ENCODE peak calls at places on chromosomes 6 and 20, in five cellular contexts. B, S, Z, L and U are unnamed samples.
A peak's percentile ranks its signal among the peaks of the same experiment; 100 is the strongest.

GRCh38 chr6:138387577-138388368 is 10.1 kb downstream of the SMIM28 start:
- DNase-seq in Z (no peak), B (no peak), L (no peak), S (no peak), U (peak; percentile 76)

GRCh38 chr6:133764011-133764812 is 124.7 kb upstream of the TCF21 start:
- DNase-seq in S (peak; percentile 79), L (no peak), Z (no peak), B (no peak), U (no peak)

GRCh38 chr20:9590189-9590588 is 75.8 kb downstream of the LAMP5 start:
- DNase-seq in S (peak; percentile 77), Z (no peak), B (no peak), L (no peak), U (no peak)

GRCh38 chr20:33790571-33790970 is 20.6 kb upstream of the CHMP4B start:
- DNase-seq in L (no peak), B (no peak), Z (no peak), S (no peak), U (no peak)

GRCh38 chr6:53517021-53517420 is 27.9 kb downstream of the GCLC start:
- DNase-seq in L (peak; percentile 20), S (no peak), B (no peak), Z (no peak), U (peak; percentile 68)

GRCh38 chr20:48295445-48295903 is 510.2 kb upstream of the SULF2 start:
- DNase-seq in L (peak; percentile 100), S (peak; percentile 94), B (no peak), Z (peak; percentile 80), U (peak; percentile 99)

GRCh38 chr6:50826803-50827202 is 8.1 kb downstream of the TFAP2B start:
- DNase-seq in Z (no peak), S (no peak), L (no peak), B (no peak), U (no peak)

GRCh38 chr20:25203891-25204320 is 8.4 kb downstream of the ENTPD6 start:
- DNase-seq in B (no peak), S (no peak), Z (no peak), L (no peak), U (no peak)

GRCh38 chr6:140043357-140043756 is 668.9 kb upstream of the CITED2 start:
- DNase-seq in L (no peak), S (peak; percentile 96), B (no peak), Z (no peak), U (no peak)

GRCh38 chr6:139409026-139409425 is 34.6 kb upstream of the CITED2 start:
- DNase-seq in B (no peak), L (peak; percentile 26), S (peak; percentile 77), Z (no peak), U (peak; percentile 70)

GRCh38 chr20:38692436-38693411 is 31.6 kb upstream of the SLC32A1 start:
- DNase-seq in B (peak; percentile 90), L (peak; percentile 89), Z (peak; percentile 94), S (peak; percentile 64), U (peak; percentile 70)

GRCh38 chr20:38818113-38819065 is 12.9 kb downstream of the PPP1R16B start:
- DNase-seq in Z (no peak), L (no peak), S (no peak), B (no peak), U (no peak)

GRCh38 chr6:1596088-1596852 is 13.4 kb upstream of the FOXC1 start:
- DNase-seq in S (peak; percentile 45), Z (no peak), B (peak; percentile 87), L (peak; percentile 80), U (peak; percentile 74)

GRCh38 chr6:25889877-25890853 is 16.1 kb upstream of the SLC17A3 start:
- DNase-seq in S (peak; percentile 17), L (peak; percentile 67), Z (peak; percentile 48), B (no peak), U (peak; percentile 64)

GRCh38 chr6:111750753-111751684 is 122.2 kb downstream of the FYN start:
- DNase-seq in L (peak; percentile 79), B (peak; percentile 35), Z (no peak), S (peak; percentile 65), U (no peak)

GRCh38 chr6:163588211-163588919 is 173.8 kb downstream of the QKI start:
- DNase-seq in Z (no peak), B (no peak), L (no peak), S (peak; percentile 74), U (no peak)

GRCh38 chr6:11357285-11357684 is 124.8 kb upstream of the NEDD9 start:
- DNase-seq in L (no peak), Z (no peak), B (no peak), S (no peak), U (no peak)

GRCh38 chr6:147322299-147323162 is 118.3 kb downstream of the STXBP5 start:
- DNase-seq in L (no peak), B (no peak), S (peak; percentile 73), Z (no peak), U (peak; percentile 92)

GRCh38 chr20:61442075-61442670 is 190.1 kb downstream of the CDH4 start:
- DNase-seq in S (peak; percentile 29), Z (no peak), B (no peak), L (no peak), U (no peak)

GRCh38 chr6:53343092-53343491 is 5.7 kb downstream of the ELOVL5 start:
- DNase-seq in Z (no peak), S (no peak), L (no peak), B (no peak), U (no peak)

GRCh38 chr6:108677357-108677756 is 116.6 kb downstream of the FOXO3 start:
- DNase-seq in S (peak; percentile 20), L (no peak), B (no peak), Z (no peak), U (no peak)

GRCh38 chr6:151551223-151551857 is 57.5 kb downstream of the CCDC170 start:
- DNase-seq in B (no peak), S (no peak), L (no peak), Z (no peak), U (no peak)

GRCh38 chr6:51250317-51250716 is 431.6 kb downstream of the TFAP2B start:
- DNase-seq in Z (no peak), B (no peak), S (no peak), L (no peak), U (no peak)

GRCh38 chr6:73264446-73264845 is 1.4 kb upstream of the KHDC1 start:
- DNase-seq in S (no peak), Z (no peak), L (no peak), B (no peak), U (peak; percentile 65)

GRCh38 chr6:7505196-7505699 is 36.2 kb upstream of the DSP start:
- DNase-seq in B (peak; percentile 65), Z (peak; percentile 9), S (peak; percentile 85), L (peak; percentile 98), U (peak; percentile 56)

GRCh38 chr20:56897318-56897962 is 268.3 kb downstream of the TFAP2C start:
- DNase-seq in L (peak; percentile 38), S (no peak), B (peak; percentile 52), Z (no peak), U (no peak)

GRCh38 chr20:56896447-56896846 is 267.3 kb downstream of the TFAP2C start:
- DNase-seq in B (no peak), L (no peak), S (no peak), Z (no peak), U (no peak)

GRCh38 chr20:56890011-56890410 is 260.9 kb downstream of the TFAP2C start:
- DNase-seq in L (no peak), S (no peak), B (no peak), Z (no peak), U (peak; percentile 90)

GRCh38 chr20:56893206-56893605 is 264.1 kb downstream of the TFAP2C start:
- DNase-seq in S (no peak), L (peak; percentile 57), Z (no peak), B (peak; percentile 55), U (no peak)
- H3K27ac ChIP-seq in S (no peak overlapping the region), L (no peak overlapping the region), Z (no peak overlapping the region), B (no peak overlapping the region), U (no peak overlapping the region)

DNA sequence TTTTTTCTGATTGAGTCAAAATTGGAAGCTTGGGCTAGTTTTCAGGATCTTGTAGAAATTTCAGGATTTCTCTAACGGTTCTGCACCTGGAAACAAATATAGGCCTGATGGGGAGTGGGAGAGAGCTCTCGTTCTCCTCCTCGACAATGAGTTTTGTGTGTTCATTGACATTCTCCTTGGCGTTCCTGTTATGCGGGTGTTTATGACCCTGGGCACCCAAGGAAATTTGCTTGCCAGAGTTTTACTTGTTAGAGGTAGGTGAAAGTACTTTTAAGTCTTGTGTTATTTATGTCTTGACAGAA is 2.2 kb downstream of the ASXL1 start:
- DNase-seq in S (no peak), B (no peak), L (no peak), Z (no peak), U (no peak)
- H4K8ac ChIP-seq in S (no peak overlapping the region), B (no peak overlapping the region), L (no peak overlapping the region), Z (no peak overlapping the region), U (no peak overlapping the region)

GRCh38 chr20:45944151-45944964 is 9.9 kb downstream of the PCIF1 start:
- DNase-seq in Z (no peak), B (no peak), S (no peak), L (no peak), U (peak; percentile 47)

GRCh38 chr20:45946149-45946970 is 11.9 kb downstream of the PCIF1 start:
- DNase-seq in B (no peak), S (no peak), L (no peak), Z (no peak), U (no peak)

GRCh38 chr20:45947110-45947866 is 12.8 kb downstream of the PCIF1 start:
- DNase-seq in B (no peak), Z (no peak), L (no peak), S (no peak), U (no peak)

GRCh38 chr20:45944965-45945677 is 10.6 kb downstream of the PCIF1 start:
- DNase-seq in S (no peak), L (peak; percentile 40), Z (no peak), B (no peak), U (peak; percentile 41)

DNA sequence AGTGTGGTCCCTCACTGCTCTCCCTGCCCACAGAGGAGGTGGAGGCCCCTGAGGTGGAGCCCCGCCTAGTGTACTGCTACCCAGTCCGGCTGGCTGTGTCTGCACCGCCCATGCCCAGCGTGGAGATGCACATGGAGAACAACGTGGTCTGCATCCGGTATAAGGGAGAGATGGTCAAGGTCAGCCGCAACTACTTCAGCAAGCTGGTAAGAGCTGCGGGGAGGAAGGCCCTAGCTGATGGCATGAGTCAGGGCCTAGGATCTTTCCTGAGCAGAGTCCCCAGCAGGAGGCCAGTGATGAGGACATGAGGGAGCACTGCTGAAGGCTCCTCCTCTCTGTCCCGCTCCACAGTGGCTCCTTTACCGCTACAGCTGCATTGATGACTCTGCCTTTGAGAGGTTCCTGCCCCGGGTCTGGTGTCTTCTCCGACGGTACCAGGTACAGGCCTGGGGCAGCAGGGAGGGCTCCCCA is 11.2 kb downstream of the PCIF1 start:
- DNase-seq in S (peak; percentile 21), Z (no peak), L (peak; percentile 56), B (no peak), U (no peak)
- H2AK5ac ChIP-seq in S (no peak overlapping the region), Z (no peak overlapping the region), L (no peak overlapping the region), B (no peak overlapping the region), U (no peak overlapping the region)

DNA sequence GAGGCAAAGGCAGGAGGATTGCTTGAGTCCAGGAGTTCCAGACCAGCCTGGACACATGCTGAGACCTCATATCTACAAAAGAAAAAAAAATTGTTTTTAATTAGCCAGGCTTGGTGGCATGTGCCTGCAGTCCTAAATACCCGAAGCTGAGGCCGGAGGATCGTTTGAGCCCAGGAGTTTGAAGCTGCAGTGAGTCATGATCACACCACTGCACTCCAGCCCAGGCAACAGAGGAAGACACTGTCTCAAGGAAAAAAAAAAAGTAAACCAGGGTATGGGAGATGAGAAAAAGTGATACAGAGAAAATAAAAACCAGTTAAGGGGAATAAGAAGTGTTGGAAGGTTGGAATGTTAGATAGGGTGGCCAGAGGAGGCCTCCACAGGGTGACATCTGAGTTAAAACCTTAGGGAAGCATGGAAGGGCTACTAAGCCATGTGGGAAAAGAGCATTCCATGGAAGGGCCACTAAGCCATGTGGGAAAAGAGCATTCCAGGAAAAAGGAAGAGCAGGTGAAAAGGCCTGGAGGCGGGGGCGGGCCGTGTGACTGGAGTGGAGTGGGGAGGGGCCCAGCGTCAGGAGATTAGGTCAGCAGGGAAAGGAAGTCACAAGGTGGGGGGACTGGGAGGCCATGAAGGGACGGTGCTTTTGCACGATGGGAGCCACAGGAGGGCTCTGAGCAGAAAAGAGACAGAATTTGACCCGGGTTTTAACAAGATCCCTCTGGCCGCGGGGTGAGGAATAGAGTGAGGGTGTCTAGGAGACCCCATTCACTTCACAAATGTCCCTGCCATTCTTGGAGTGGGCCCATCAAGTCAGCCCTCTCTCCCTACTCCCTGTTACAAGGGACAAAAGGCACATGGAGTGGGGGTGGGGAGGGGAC is 18.3 kb downstream of the CPNE5 start:
- DNase-seq in L (peak; percentile 78), S (peak; percentile 64), B (no peak), Z (no peak), U (no peak)
- H3K27ac ChIP-seq in L (no peak overlapping the region), S (no peak overlapping the region), B (no peak overlapping the region), Z (peak overlapping the region; percentile 40), U (peak overlapping the region; percentile 6)